ENCODE peak calls at places on chromosome 18, in seven cellular contexts. I is hepatocyte, Z is thoracic aorta, Y is cardiac fibroblast, F is type B pancreatic cell, A is AG04449, K is nephron progenitor cell. P is an unnamed sample.

GRCh38 chr18:680392-680791 is 22.9 kb downstream of the TYMS start:
- DNase-seq in I (no peak), Z (no peak), Y (no peak), F (no peak), A (no peak), K (no peak), P (no peak)

GRCh38 chr18:58896268-58896667 is 31.6 kb downstream of the ZNF532 start:
- DNase-seq in I (no peak), Z (no peak), Y (no peak), F (no peak), A (no peak), K (no peak), P (no peak)

GRCh38 chr18:39455300-39455699 is 1889.7 kb upstream of the CELF4 start:
- DNase-seq in I (peak; percentile 16), Z (no peak), Y (peak; percentile 76), F (no peak), A (no peak), K (no peak), P (no peak)

GRCh38 chr18:25786778-25787177 is 303.6 kb downstream of the SS18 start:
- DNase-seq in I (no peak), Z (no peak), Y (peak; percentile 82), F (no peak), A (peak; percentile 45), K (no peak), P (no peak)

GRCh38 chr18:28176674-28176932 is 327 bp downstream of the CDH2 start:
- DNase-seq in I (no peak), Z (no peak), Y (no peak), F (no peak), A (no peak), K (no peak), P (no peak)

GRCh38 chr18:79937103-79937860 is 14.2 kb downstream of the SLC66A2 start:
- DNase-seq in I (no peak), Z (no peak), Y (no peak), F (peak; percentile 49), A (no peak), K (no peak), P (peak; percentile 40)

GRCh38 chr18:31317860-31318259 is at the start of gene DSG1:
- DNase-seq in I (no peak), Z (no peak), Y (no peak), F (no peak), A (no peak), K (no peak), P (no peak)

GRCh38 chr18:58417752-58418151 is 211.1 kb downstream of the ALPK2 start:
- DNase-seq in I (no peak), Z (no peak), Y (peak; percentile 93), F (no peak), A (no peak), K (no peak), P (no peak)

GRCh38 chr18:32439802-32440201 is 30.9 kb downstream of the GAREM1 start:
- DNase-seq in I (no peak), Z (no peak), Y (no peak), F (no peak), A (no peak), K (no peak), P (no peak)

GRCh38 chr18:59874166-59874565 is 25.6 kb upstream of the PMAIP1 start:
- DNase-seq in I (peak; percentile 33), Z (no peak), Y (peak; percentile 94), F (no peak), A (peak; percentile 70), K (no peak), P (no peak)

GRCh38 chr18:22673182-22673862 is 255.6 kb upstream of the CTAGE1 start:
- DNase-seq in I (no peak), Z (no peak), Y (no peak), F (no peak), A (no peak), K (no peak), P (no peak)

GRCh38 chr18:76405761-76406356 is 89.2 kb downstream of the ZNF516 start:
- DNase-seq in I (peak; percentile 54), Z (peak; percentile 51), Y (peak; percentile 79), F (peak; percentile 69), A (no peak), K (peak; percentile 65), P (no peak)

GRCh38 chr18:78999939-79000338 is 20.3 kb downstream of the SALL3 start:
- DNase-seq in I (peak; percentile 51), Z (no peak), Y (no peak), F (no peak), A (no peak), K (no peak), P (no peak)

GRCh38 chr18:31658670-31659573 is 25.5 kb downstream of the B4GALT6 start:
- DNase-seq in I (no peak), Z (no peak), Y (no peak), F (no peak), A (no peak), K (no peak), P (no peak)

GRCh38 chr18:63260075-63260754 is 59.4 kb downstream of the BCL2 start:
- DNase-seq in I (no peak), Z (no peak), Y (no peak), F (no peak), A (no peak), K (no peak), P (no peak)

GRCh38 chr18:78925557-78926242 is 53.9 kb upstream of the SALL3 start:
- DNase-seq in I (no peak), Z (no peak), Y (no peak), F (no peak), A (no peak), K (no peak), P (no peak)

GRCh38 chr18:697771-698170 is 14.7 kb downstream of the ENOSF1 start:
- DNase-seq in I (no peak), Z (no peak), Y (no peak), F (peak; percentile 31), A (no peak), K (peak; percentile 9), P (no peak)

GRCh38 chr18:11529081-11529480 is 80.3 kb upstream of the SLC35G4 start:
- DNase-seq in I (no peak), Z (no peak), Y (no peak), F (no peak), A (peak; percentile 41), K (no peak), P (no peak)

GRCh38 chr18:11533513-11533890 is 75.9 kb upstream of the SLC35G4 start:
- DNase-seq in I (no peak), Z (no peak), Y (no peak), F (no peak), A (no peak), K (no peak), P (no peak)

GRCh38 chr18:11532758-11533512 is 76.5 kb upstream of the SLC35G4 start:
- DNase-seq in I (no peak), Z (no peak), Y (no peak), F (no peak), A (no peak), K (no peak), P (no peak)

DNA sequence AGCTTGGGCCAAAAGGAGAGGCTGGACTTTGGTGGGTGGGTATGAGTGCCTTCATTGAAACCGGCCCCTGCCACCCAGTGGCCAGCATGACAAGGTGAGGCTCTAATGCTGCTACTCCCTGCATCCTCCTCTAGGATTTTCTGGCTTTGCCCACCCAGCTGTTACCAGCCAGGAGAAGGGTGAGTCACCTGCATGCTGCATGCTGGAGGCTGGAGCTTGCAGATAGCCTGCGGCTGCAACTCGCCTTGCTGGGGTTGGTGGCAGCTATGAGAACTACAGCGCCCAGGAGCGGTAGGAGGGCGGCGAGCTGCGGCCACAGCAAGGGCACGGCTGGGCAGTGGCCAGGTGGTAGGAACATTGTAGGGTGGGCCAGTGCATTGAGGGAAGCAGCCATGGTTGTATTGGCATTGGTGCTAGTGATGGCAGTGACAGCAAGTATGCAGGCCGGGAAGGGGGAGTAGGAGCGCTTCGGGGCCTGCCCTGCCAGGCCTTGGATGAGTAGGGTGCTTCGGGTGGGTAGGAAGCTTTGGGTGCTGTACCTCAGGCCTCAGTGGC is 75.4 kb upstream of the SLC35G4 start:
- DNase-seq in I (no peak), Z (no peak), Y (no peak), F (no peak), A (no peak), K (no peak), P (no peak)
- TF ChIP-seq CTCF in I (no peak), Z (no peak), Y (no peak), F (no peak), A (no peak), K (no peak), P (no peak)

DNA sequence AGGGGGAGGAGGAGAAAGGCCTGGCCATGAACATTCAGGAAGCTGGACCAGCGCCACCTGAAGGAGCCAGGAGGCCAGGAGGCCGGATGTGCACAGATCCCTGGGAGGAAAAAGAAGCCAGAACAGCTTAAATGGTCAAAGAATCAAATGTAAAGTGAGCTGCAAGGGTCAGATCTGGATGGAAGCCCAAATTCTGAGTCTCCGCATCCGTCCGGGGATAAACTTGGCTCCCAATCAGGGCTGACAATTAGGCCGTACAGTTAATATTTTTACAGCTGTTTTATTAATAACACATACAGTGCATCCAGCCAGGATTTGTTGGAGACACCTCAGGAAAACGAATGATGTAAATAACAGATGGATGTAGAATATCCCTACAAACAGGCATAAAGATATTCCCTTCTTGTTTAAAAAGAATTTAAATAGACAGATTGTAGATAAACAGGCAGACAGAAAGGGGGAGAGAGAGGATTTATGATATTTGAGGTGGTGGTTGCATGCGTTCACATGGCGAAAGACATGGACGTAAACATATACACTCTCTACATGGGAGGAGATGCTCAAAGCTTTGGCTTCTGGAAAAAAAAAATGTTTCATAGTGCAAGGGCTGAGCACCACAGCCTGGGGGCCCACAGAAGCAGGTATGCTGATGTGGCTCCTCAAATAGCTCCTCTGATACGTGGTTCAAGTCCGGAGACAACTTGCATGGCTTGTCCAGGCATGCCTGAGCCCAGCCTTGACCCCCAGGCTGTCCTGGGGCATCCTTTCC is 495.3 kb upstream of the TCF4 start:
- DNase-seq in I (peak; percentile 28), Z (no peak), Y (peak; percentile 61), F (no peak), A (no peak), K (no peak), P (no peak)
- TF ChIP-seq CTCF in I (no peak), Z (no peak), Y (peak; percentile 41), F (no peak), A (no peak), K (no peak), P (peak; percentile 27)

GRCh38 chr18:48949606-48950535 is 894 bp downstream of the SMAD7 start:
- DNase-seq in I (peak; percentile 60), Z (no peak), Y (peak; percentile 44), F (no peak), A (no peak), K (peak; percentile 62), P (no peak)
- TF ChIP-seq CTCF in I (peak; percentile 8), Z (peak; percentile 8), Y (no peak), F (peak; percentile 55), A (peak; percentile 30), K (no peak), P (peak; percentile 61)

DNA sequence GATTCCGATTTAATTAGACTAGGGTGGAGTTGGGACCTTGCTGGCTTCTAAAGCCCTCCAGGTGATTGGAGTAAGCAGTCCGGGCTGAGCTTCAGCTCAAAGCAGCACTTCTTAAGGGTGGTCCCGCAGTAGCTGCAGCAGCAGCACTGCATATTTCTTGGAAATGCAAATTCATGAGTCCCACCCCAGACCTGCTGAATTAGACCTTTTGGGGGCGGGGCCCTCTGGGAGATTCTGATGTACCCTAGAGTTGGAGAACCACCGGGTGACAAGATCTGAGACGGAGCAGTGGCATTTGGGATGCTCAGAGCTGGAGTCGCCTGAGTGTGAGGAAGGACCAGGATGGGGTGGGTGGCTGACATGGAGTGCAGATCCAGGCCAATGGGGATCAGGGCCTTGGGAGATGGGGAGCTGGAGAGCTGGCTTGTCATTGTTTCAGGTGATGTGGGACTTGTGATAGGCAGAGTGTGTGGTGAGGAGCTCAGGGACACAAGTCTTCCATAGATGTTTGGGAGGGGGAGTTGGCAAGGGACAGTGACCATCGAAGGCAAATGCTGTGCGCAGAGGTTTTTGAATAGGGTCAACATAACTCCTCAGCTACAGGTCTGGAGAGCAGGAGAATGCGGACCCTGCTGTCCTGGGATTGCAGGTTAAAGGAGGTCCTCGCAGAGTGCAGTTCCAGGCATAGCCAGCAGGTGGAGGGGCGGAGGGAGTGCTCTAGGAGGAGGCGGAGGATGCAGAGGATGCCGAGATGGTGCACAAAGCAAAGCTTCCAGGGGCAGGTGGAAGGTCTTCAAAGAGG is 130.9 kb upstream of the RAB12 start:
- DNase-seq in I (peak; percentile 79), Z (no peak), Y (peak; percentile 62), F (peak; percentile 80), A (no peak), K (peak; percentile 89), P (no peak)
- TF ChIP-seq CTCF in I (peak; percentile 60), Z (peak; percentile 69), Y (peak; percentile 97), F (peak; percentile 82), A (peak; percentile 98), K (peak; percentile 83), P (peak; percentile 82)

P was measured in chondrocyte.